ENCODE peak calls at places on chromosomes 4 and X, in four cellular contexts. One of them, this sample, is unnamed.

GRCh38 chr4:32962100-32962499 is 2241.9 kb downstream of the PCDH7 start:
- DNase-seq in fibroblast of lung: no peak
- DNase-seq in GM23248: no peak
- DNase-seq in breast epithelium: no peak
- DNase-seq in this sample: no peak

GRCh38 chr4:40918330-40918729 is 168.6 kb downstream of the NSUN7 start:
- DNase-seq in breast epithelium: peak; percentile 55
- DNase-seq in fibroblast of lung: peak; percentile 61
- DNase-seq in GM23248: peak; percentile 88
- DNase-seq in this sample: peak; percentile 76

GRCh38 chr4:89287945-89288344 is 19.7 kb downstream of the GPRIN3 start:
- DNase-seq in breast epithelium: no peak
- DNase-seq in fibroblast of lung: no peak
- DNase-seq in GM23248: no peak
- DNase-seq in this sample: no peak

GRCh38 chr4:163681208-163681821 is 186.8 kb downstream of the TMA16 start:
- DNase-seq in fibroblast of lung: no peak
- DNase-seq in breast epithelium: no peak
- DNase-seq in GM23248: peak; percentile 63
- DNase-seq in this sample: no peak

GRCh38 chrX:17553961-17554482 is 179.0 kb downstream of the NHS start:
- DNase-seq in fibroblast of lung: no peak
- DNase-seq in GM23248: no peak
- DNase-seq in breast epithelium: no peak
- DNase-seq in this sample: no peak

GRCh38 chrX:2446815-2447214 is 54.0 kb downstream of the DHRSX start:
- DNase-seq in GM23248: no peak
- DNase-seq in fibroblast of lung: no peak
- DNase-seq in breast epithelium: no peak
- DNase-seq in this sample: no peak

GRCh38 chr4:11228575-11228974 is 200.1 kb downstream of the HS3ST1 start:
- DNase-seq in fibroblast of lung: no peak
- DNase-seq in GM23248: no peak
- DNase-seq in breast epithelium: no peak
- DNase-seq in this sample: no peak

GRCh38 chr4:87532109-87532508 is 2.9 kb upstream of the SPARCL1 start:
- DNase-seq in GM23248: no peak
- DNase-seq in fibroblast of lung: no peak
- DNase-seq in breast epithelium: no peak
- DNase-seq in this sample: no peak

GRCh38 chr4:112029642-112030235 is 115.5 kb upstream of the FAM241A start:
- DNase-seq in fibroblast of lung: no peak
- DNase-seq in breast epithelium: no peak
- DNase-seq in GM23248: peak; percentile 53
- DNase-seq in this sample: no peak

GRCh38 chr4:31007858-31008257 is 287.7 kb downstream of the PCDH7 start:
- DNase-seq in GM23248: no peak
- DNase-seq in breast epithelium: no peak
- DNase-seq in fibroblast of lung: no peak
- DNase-seq in this sample: no peak

GRCh38 chrX:87961471-87961870 is 443.9 kb downstream of the KLHL4 start:
- DNase-seq in breast epithelium: no peak
- DNase-seq in fibroblast of lung: no peak
- DNase-seq in GM23248: no peak
- DNase-seq in this sample: no peak

GRCh38 chr4:8320386-8320750 is 50.8 kb downstream of the HTRA3 start:
- DNase-seq in GM23248: no peak
- DNase-seq in breast epithelium: no peak
- DNase-seq in fibroblast of lung: no peak
- DNase-seq in this sample: no peak

GRCh38 chrX:18973527-18974192 is 10.3 kb downstream of the PHKA2 start:
- DNase-seq in GM23248: no peak
- DNase-seq in fibroblast of lung: no peak
- DNase-seq in breast epithelium: no peak
- DNase-seq in this sample: no peak

GRCh38 chr4:40739347-40739746 is 10.4 kb upstream of the NSUN7 start:
- DNase-seq in GM23248: no peak
- DNase-seq in breast epithelium: no peak
- DNase-seq in fibroblast of lung: no peak
- DNase-seq in this sample: no peak

GRCh38 chrX:129585691-129586090 is 45.6 kb downstream of the OCRL start:
- DNase-seq in GM23248: no peak
- DNase-seq in fibroblast of lung: no peak
- DNase-seq in breast epithelium: no peak
- DNase-seq in this sample: no peak

GRCh38 chr4:152247271-152247975 is 288.5 kb downstream of the FBXW7 start:
- DNase-seq in breast epithelium: no peak
- DNase-seq in GM23248: no peak
- DNase-seq in fibroblast of lung: no peak
- DNase-seq in this sample: no peak

GRCh38 chrX:104565791-104566687 is at the start of gene IL1RAPL2:
- DNase-seq in breast epithelium: peak; percentile 18
- DNase-seq in fibroblast of lung: peak; percentile 19
- DNase-seq in GM23248: peak; percentile 34
- DNase-seq in this sample: no peak

GRCh38 chrX:46838974-46839480 is 2.2 kb downstream of the RP2 start:
- DNase-seq in fibroblast of lung: peak; percentile 6
- DNase-seq in GM23248: peak; percentile 36
- DNase-seq in breast epithelium: no peak
- DNase-seq in this sample: no peak

GRCh38 chr4:153466637-153467153 is 535 bp downstream of the TMEM131L start:
- DNase-seq in fibroblast of lung: no peak
- DNase-seq in breast epithelium: no peak
- DNase-seq in GM23248: peak; percentile 57
- DNase-seq in this sample: no peak

GRCh38 chrX:22730542-22730941 is 269.2 kb upstream of the DDX53 start:
- DNase-seq in fibroblast of lung: no peak
- DNase-seq in breast epithelium: no peak
- DNase-seq in GM23248: no peak
- DNase-seq in this sample: no peak

GRCh38 chrX:82127228-82128123 is 925.6 kb downstream of the SH3BGRL start:
- DNase-seq in GM23248: no peak
- DNase-seq in breast epithelium: no peak
- DNase-seq in fibroblast of lung: no peak
- DNase-seq in this sample: no peak

GRCh38 chrX:69158166-69159040 is 6.8 kb downstream of the PJA1 start:
- DNase-seq in GM23248: peak; percentile 72
- DNase-seq in breast epithelium: no peak
- DNase-seq in fibroblast of lung: peak; percentile 72
- DNase-seq in this sample: peak; percentile 54

GRCh38 chrX:147069926-147070325 is 255.4 kb upstream of the CXorf51A start:
- DNase-seq in fibroblast of lung: no peak
- DNase-seq in breast epithelium: no peak
- DNase-seq in GM23248: no peak
- DNase-seq in this sample: no peak

GRCh38 chr4:13539721-13540445 is 4.4 kb downstream of the NKX3-2 start:
- DNase-seq in fibroblast of lung: no peak
- DNase-seq in GM23248: no peak
- DNase-seq in breast epithelium: no peak
- DNase-seq in this sample: no peak

GRCh38 chr4:32073542-32073941 is 1353.4 kb downstream of the PCDH7 start:
- DNase-seq in fibroblast of lung: no peak
- DNase-seq in GM23248: no peak
- DNase-seq in breast epithelium: no peak
- DNase-seq in this sample: no peak

GRCh38 chr4:168605411-168605810 is 108.6 kb downstream of the PALLD start:
- DNase-seq in GM23248: peak; percentile 81
- DNase-seq in breast epithelium: no peak
- DNase-seq in fibroblast of lung: peak; percentile 93
- DNase-seq in this sample: no peak

GRCh38 chrX:64265265-64265664 is 34.9 kb upstream of the ASB12 start:
- DNase-seq in GM23248: no peak
- DNase-seq in breast epithelium: no peak
- DNase-seq in fibroblast of lung: no peak
- DNase-seq in this sample: no peak

GRCh38 chr4:89949782-89950387 is 55.2 kb downstream of the MMRN1 start:
- DNase-seq in GM23248: peak; percentile 8
- DNase-seq in breast epithelium: no peak
- DNase-seq in fibroblast of lung: no peak
- DNase-seq in this sample: no peak

GRCh38 chrX:124383367-124383766 is 37.0 kb downstream of the SH2D1A start:
- DNase-seq in GM23248: peak; percentile 1
- DNase-seq in breast epithelium: no peak
- DNase-seq in fibroblast of lung: peak; percentile 0
- DNase-seq in this sample: no peak

GRCh38 chr4:28310926-28311325 is 1450.3 kb downstream of the STIM2 start:
- DNase-seq in GM23248: no peak
- DNase-seq in breast epithelium: no peak
- DNase-seq in fibroblast of lung: no peak
- DNase-seq in this sample: no peak

GRCh38 chr4:105613326-105613725 is 60.9 kb downstream of the ARHGEF38 start:
- DNase-seq in GM23248: no peak
- DNase-seq in breast epithelium: peak; percentile 67
- DNase-seq in fibroblast of lung: peak; percentile 16
- DNase-seq in this sample: no peak

GRCh38 chr4:26885912-26886274 is 25.3 kb downstream of the STIM2 start:
- DNase-seq in GM23248: no peak
- DNase-seq in fibroblast of lung: no peak
- DNase-seq in breast epithelium: no peak
- DNase-seq in this sample: no peak

GRCh38 chr4:144968606-144969005 is 129.4 kb downstream of the ANAPC10 start:
- DNase-seq in breast epithelium: no peak
- DNase-seq in GM23248: no peak
- DNase-seq in fibroblast of lung: no peak
- DNase-seq in this sample: no peak

GRCh38 chrX:31423575-31424284 is 351.9 kb upstream of the FTHL17 start:
- DNase-seq in fibroblast of lung: peak; percentile 36
- DNase-seq in GM23248: peak; percentile 58
- DNase-seq in breast epithelium: no peak
- DNase-seq in this sample: peak; percentile 14

GRCh38 chr4:8009710-8010534 is 70.3 kb upstream of the AFAP1 start:
- DNase-seq in breast epithelium: no peak
- DNase-seq in GM23248: no peak
- DNase-seq in fibroblast of lung: no peak
- DNase-seq in this sample: no peak

GRCh38 chr4:137892134-137892533 is 350.0 kb downstream of the SLC7A11 start:
- DNase-seq in breast epithelium: no peak
- DNase-seq in GM23248: peak; percentile 63
- DNase-seq in fibroblast of lung: peak; percentile 12
- DNase-seq in this sample: no peak

GRCh38 chr4:98542011-98542410 is 116.4 kb downstream of the TSPAN5 start:
- DNase-seq in fibroblast of lung: no peak
- DNase-seq in breast epithelium: no peak
- DNase-seq in GM23248: no peak
- DNase-seq in this sample: no peak
- H3K27ac ChIP-seq in fibroblast of lung: no peak overlapping the region
- H3K27ac ChIP-seq in breast epithelium: no peak overlapping the region
- H3K27ac ChIP-seq in GM23248: no peak overlapping the region
- H3K27ac ChIP-seq in this sample: no peak overlapping the region

DNA sequence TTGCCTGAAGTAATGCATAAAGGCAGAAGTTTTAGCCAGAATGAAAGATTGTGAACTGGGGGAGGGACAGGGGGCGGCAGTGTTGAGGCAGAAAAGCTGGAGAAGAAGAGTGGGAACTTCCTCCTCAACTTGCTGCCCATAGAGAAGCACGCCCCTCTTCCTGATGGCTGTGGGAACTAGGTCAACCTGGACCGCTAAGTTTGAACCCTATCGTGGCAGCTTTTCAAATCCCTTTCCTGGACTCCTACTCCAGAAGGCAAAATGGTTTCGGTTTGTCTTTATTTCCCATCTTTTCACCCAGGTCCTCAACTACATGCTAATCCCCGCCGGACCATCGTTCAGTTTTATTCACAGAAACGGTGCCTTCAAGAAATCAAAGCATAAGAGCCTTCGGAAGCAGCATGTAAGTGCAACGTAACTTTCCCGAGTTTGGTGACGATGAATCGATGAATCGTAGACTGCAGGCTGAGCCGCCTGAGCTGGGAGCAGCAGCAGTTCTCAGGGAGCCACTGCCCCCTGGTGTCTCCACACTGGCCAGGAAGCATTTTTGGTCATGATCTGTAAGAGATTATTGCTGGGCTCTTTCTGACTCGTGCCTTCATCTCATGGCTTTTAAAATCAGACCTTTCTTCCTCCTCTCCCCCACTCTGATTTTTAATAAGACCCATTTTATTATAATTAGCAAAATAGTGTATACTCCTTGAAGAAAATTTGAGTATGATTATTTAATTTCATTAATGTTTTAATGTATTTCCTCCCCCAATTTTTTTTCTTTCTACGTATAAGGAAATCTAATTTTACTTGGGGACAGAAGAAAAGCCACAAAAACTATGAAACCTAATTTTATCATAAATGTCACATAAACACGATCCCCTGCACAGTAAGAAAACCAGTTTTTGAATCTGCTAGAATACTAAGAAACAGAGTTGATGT is 21.4 kb downstream of the SPINK2 start:
- DNase-seq in fibroblast of lung: peak; percentile 81
- DNase-seq in breast epithelium: peak; percentile 79
- DNase-seq in GM23248: peak; percentile 93
- DNase-seq in this sample: peak; percentile 85
- H3K27ac ChIP-seq in fibroblast of lung: peak overlapping the region; percentile 48
- H3K27ac ChIP-seq in breast epithelium: peak overlapping the region; percentile 79
- H3K27ac ChIP-seq in GM23248: no peak overlapping the region
- H3K27ac ChIP-seq in this sample: peak overlapping the region; percentile 64

DNA sequence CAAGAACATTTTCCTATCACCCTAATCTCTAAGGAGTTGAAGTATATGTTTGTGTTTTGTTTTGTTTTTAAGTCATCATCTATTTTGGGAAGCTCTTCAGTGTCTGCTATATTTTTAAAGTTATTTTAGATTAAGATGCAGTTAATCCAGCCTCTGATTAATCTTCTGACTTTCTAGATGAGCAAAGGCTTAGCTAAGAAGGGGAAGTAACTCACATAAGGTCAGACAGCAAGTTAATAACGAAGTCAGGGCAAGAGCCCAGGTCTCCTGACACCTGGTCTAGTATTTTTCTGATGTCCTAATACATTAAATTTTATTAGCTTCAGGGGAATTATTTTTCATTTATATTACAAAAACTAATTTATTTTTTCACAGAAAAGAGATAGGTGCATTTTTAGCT is 168.5 kb downstream of the SOWAHB start:
- DNase-seq in breast epithelium: no peak
- DNase-seq in GM23248: no peak
- DNase-seq in fibroblast of lung: no peak
- DNase-seq in this sample: no peak
- H3K27ac ChIP-seq in breast epithelium: peak overlapping the region; percentile 61
- H3K27ac ChIP-seq in GM23248: peak overlapping the region; percentile 38
- H3K27ac ChIP-seq in fibroblast of lung: no peak overlapping the region
- H3K27ac ChIP-seq in this sample: peak overlapping the region; percentile 77

GRCh38 chr4:3369781-3370660 is 71.7 kb upstream of the HGFAC start:
- DNase-seq in breast epithelium: no peak
- DNase-seq in fibroblast of lung: peak; percentile 92
- DNase-seq in GM23248: peak; percentile 96
- DNase-seq in this sample: no peak
- H3K27ac ChIP-seq in breast epithelium: no peak overlapping the region
- H3K27ac ChIP-seq in fibroblast of lung: peak overlapping the region; percentile 58
- H3K27ac ChIP-seq in GM23248: peak overlapping the region; percentile 75
- H3K27ac ChIP-seq in this sample: no peak overlapping the region

GRCh38 chr4:1251773-1252066 is 2.8 kb upstream of the CTBP1 start:
- DNase-seq in breast epithelium: no peak
- DNase-seq in GM23248: no peak
- DNase-seq in fibroblast of lung: no peak
- DNase-seq in this sample: no peak
- H3K27ac ChIP-seq in breast epithelium: no peak overlapping the region
- H3K27ac ChIP-seq in GM23248: no peak overlapping the region
- H3K27ac ChIP-seq in fibroblast of lung: no peak overlapping the region
- H3K27ac ChIP-seq in this sample: no peak overlapping the region

GRCh38 chr4:117311215-117311614 is 225.8 kb upstream of the TRAM1L1 start:
- DNase-seq in breast epithelium: no peak
- DNase-seq in fibroblast of lung: no peak
- DNase-seq in GM23248: no peak
- DNase-seq in this sample: no peak

GRCh38 chr4:117311989-117312388 is 226.6 kb upstream of the TRAM1L1 start:
- DNase-seq in GM23248: no peak
- DNase-seq in fibroblast of lung: no peak
- DNase-seq in breast epithelium: no peak
- DNase-seq in this sample: no peak
- H3K27ac ChIP-seq in GM23248: no peak overlapping the region
- H3K27ac ChIP-seq in fibroblast of lung: no peak overlapping the region
- H3K27ac ChIP-seq in breast epithelium: no peak overlapping the region
- H3K27ac ChIP-seq in this sample: no peak overlapping the region

This sample was measured in tibial nerve.